ENCODE peak calls at places on chromosomes 16 and 17, in six cellular contexts. One of them, this sample, is unnamed.

GRCh38 chr16:2753523-2754020 is 1.1 kb downstream of the SRRM2 start:
- DNase-seq in fibroblast of lung: no peak
- DNase-seq in mesothelial cell of epicardium: no peak
- DNase-seq in IMR-90: no peak
- DNase-seq in lung: no peak
- DNase-seq in pancreas: no peak
- DNase-seq in this sample: no peak

GRCh38 chr17:8016632-8017424 is 14.4 kb downstream of the GUCY2D start:
- DNase-seq in lung: peak
- DNase-seq in pancreas: peak
- DNase-seq in fibroblast of lung: peak
- DNase-seq in mesothelial cell of epicardium: peak
- DNase-seq in IMR-90: no peak
- DNase-seq in this sample: no peak

GRCh38 chr17:13540546-13540945 is 61.2 kb downstream of the HS3ST3A1 start:
- DNase-seq in lung: no peak
- DNase-seq in pancreas: no peak
- DNase-seq in fibroblast of lung: no peak
- DNase-seq in mesothelial cell of epicardium: no peak
- DNase-seq in IMR-90: no peak
- DNase-seq in this sample: no peak

GRCh38 chr16:30651124-30652004 is 604 bp downstream of the PRR14 start:
- DNase-seq in pancreas: peak
- DNase-seq in lung: peak
- DNase-seq in mesothelial cell of epicardium: peak
- DNase-seq in fibroblast of lung: peak
- DNase-seq in IMR-90: peak
- DNase-seq in this sample: peak

GRCh38 chr16:1940273-1941161 is 2.5 kb downstream of the MSRB1 start:
- DNase-seq in pancreas: peak
- DNase-seq in fibroblast of lung: no peak
- DNase-seq in IMR-90: no peak
- DNase-seq in mesothelial cell of epicardium: no peak
- DNase-seq in lung: no peak
- DNase-seq in this sample: no peak

GRCh38 chr16:26050489-26050888 is 358.7 kb downstream of the HS3ST4 start:
- DNase-seq in pancreas: no peak
- DNase-seq in fibroblast of lung: no peak
- DNase-seq in mesothelial cell of epicardium: no peak
- DNase-seq in IMR-90: no peak
- DNase-seq in lung: no peak
- DNase-seq in this sample: no peak

GRCh38 chr17:81207610-81208581 is 14.9 kb downstream of the CEP131 start:
- DNase-seq in mesothelial cell of epicardium: no peak
- DNase-seq in lung: no peak
- DNase-seq in fibroblast of lung: no peak
- DNase-seq in pancreas: no peak
- DNase-seq in IMR-90: no peak
- DNase-seq in this sample: no peak

GRCh38 chr17:34645636-34646035 is 66.3 kb downstream of the TMEM132E start:
- DNase-seq in IMR-90: no peak
- DNase-seq in fibroblast of lung: no peak
- DNase-seq in pancreas: no peak
- DNase-seq in mesothelial cell of epicardium: peak
- DNase-seq in lung: no peak
- DNase-seq in this sample: no peak

GRCh38 chr16:89045881-89046280 is 47.8 kb upstream of the ACSF3 start:
- DNase-seq in pancreas: no peak
- DNase-seq in lung: no peak
- DNase-seq in fibroblast of lung: no peak
- DNase-seq in IMR-90: no peak
- DNase-seq in mesothelial cell of epicardium: no peak
- DNase-seq in this sample: no peak

GRCh38 chr17:6959700-6960099 is 36.1 kb upstream of the ALOX12 start:
- DNase-seq in pancreas: no peak
- DNase-seq in IMR-90: no peak
- DNase-seq in mesothelial cell of epicardium: no peak
- DNase-seq in lung: no peak
- DNase-seq in fibroblast of lung: no peak
- DNase-seq in this sample: no peak

GRCh38 chr16:873243-873661 is 72.7 kb upstream of the GNG13 start:
- DNase-seq in pancreas: no peak
- DNase-seq in mesothelial cell of epicardium: no peak
- DNase-seq in fibroblast of lung: no peak
- DNase-seq in IMR-90: no peak
- DNase-seq in lung: no peak
- DNase-seq in this sample: no peak

GRCh38 chr17:19672009-19672837 is 23.7 kb downstream of the ALDH3A2 start:
- DNase-seq in IMR-90: peak
- DNase-seq in pancreas: no peak
- DNase-seq in fibroblast of lung: peak
- DNase-seq in mesothelial cell of epicardium: no peak
- DNase-seq in lung: peak
- DNase-seq in this sample: no peak

GRCh38 chr17:60127068-60128064 is 22.4 kb upstream of the CA4 start:
- DNase-seq in lung: peak
- DNase-seq in IMR-90: no peak
- DNase-seq in mesothelial cell of epicardium: no peak
- DNase-seq in fibroblast of lung: no peak
- DNase-seq in pancreas: no peak
- DNase-seq in this sample: no peak

GRCh38 chr17:12620200-12620720 is 45.4 kb upstream of the MYOCD start:
- DNase-seq in pancreas: no peak
- DNase-seq in mesothelial cell of epicardium: no peak
- DNase-seq in IMR-90: peak
- DNase-seq in fibroblast of lung: peak
- DNase-seq in lung: no peak
- DNase-seq in this sample: no peak

GRCh38 chr17:57861737-57862409 is 12.0 kb upstream of the MRPS23 start:
- DNase-seq in fibroblast of lung: peak
- DNase-seq in lung: peak
- DNase-seq in IMR-90: no peak
- DNase-seq in mesothelial cell of epicardium: no peak
- DNase-seq in pancreas: peak
- DNase-seq in this sample: peak

GRCh38 chr17:79317916-79318315 is 243.3 kb downstream of the ENGASE start:
- DNase-seq in fibroblast of lung: no peak
- DNase-seq in IMR-90: no peak
- DNase-seq in lung: no peak
- DNase-seq in mesothelial cell of epicardium: no peak
- DNase-seq in pancreas: no peak
- DNase-seq in this sample: no peak

GRCh38 chr17:73151888-73152633 is 12.7 kb upstream of the SSTR2 start:
- DNase-seq in IMR-90: no peak
- DNase-seq in fibroblast of lung: no peak
- DNase-seq in lung: no peak
- DNase-seq in mesothelial cell of epicardium: no peak
- DNase-seq in pancreas: no peak
- DNase-seq in this sample: no peak

GRCh38 chr17:55324296-55324978 is 59.7 kb downstream of the HLF start:
- DNase-seq in IMR-90: no peak
- DNase-seq in fibroblast of lung: no peak
- DNase-seq in mesothelial cell of epicardium: no peak
- DNase-seq in lung: no peak
- DNase-seq in pancreas: no peak
- DNase-seq in this sample: no peak

GRCh38 chr16:55605756-55606155 is 39.3 kb downstream of the CAPNS2 start:
- DNase-seq in lung: no peak
- DNase-seq in fibroblast of lung: no peak
- DNase-seq in mesothelial cell of epicardium: no peak
- DNase-seq in IMR-90: no peak
- DNase-seq in pancreas: no peak
- DNase-seq in this sample: no peak

GRCh38 chr17:64779344-64780095 is 117.4 kb upstream of the SMURF2 start:
- DNase-seq in mesothelial cell of epicardium: no peak
- DNase-seq in pancreas: no peak
- DNase-seq in IMR-90: no peak
- DNase-seq in lung: no peak
- DNase-seq in fibroblast of lung: no peak
- DNase-seq in this sample: no peak

GRCh38 chr17:27242951-27243350 is 51.0 kb upstream of the WSB1 start:
- DNase-seq in mesothelial cell of epicardium: no peak
- DNase-seq in lung: no peak
- DNase-seq in IMR-90: no peak
- DNase-seq in pancreas: no peak
- DNase-seq in fibroblast of lung: no peak
- DNase-seq in this sample: no peak

GRCh38 chr16:68355447-68356248 is 44.8 kb downstream of the PRMT7 start:
- DNase-seq in IMR-90: no peak
- DNase-seq in pancreas: no peak
- DNase-seq in mesothelial cell of epicardium: no peak
- DNase-seq in fibroblast of lung: no peak
- DNase-seq in lung: no peak
- DNase-seq in this sample: no peak

GRCh38 chr16:9053006-9053601 is 38.3 kb upstream of the HAPSTR1 start:
- DNase-seq in mesothelial cell of epicardium: peak
- DNase-seq in fibroblast of lung: peak
- DNase-seq in IMR-90: peak
- DNase-seq in pancreas: peak
- DNase-seq in lung: peak
- DNase-seq in this sample: no peak

GRCh38 chr16:28140788-28141618 is 70.8 kb downstream of the XPO6 start:
- DNase-seq in fibroblast of lung: no peak
- DNase-seq in mesothelial cell of epicardium: no peak
- DNase-seq in lung: peak
- DNase-seq in pancreas: no peak
- DNase-seq in IMR-90: no peak
- DNase-seq in this sample: no peak

GRCh38 chr16:29156511-29156910 is 171.7 kb downstream of the LAT start:
- DNase-seq in pancreas: no peak
- DNase-seq in mesothelial cell of epicardium: no peak
- DNase-seq in lung: no peak
- DNase-seq in fibroblast of lung: no peak
- DNase-seq in IMR-90: no peak
- DNase-seq in this sample: no peak

GRCh38 chr16:23508589-23509440 is 1.5 kb downstream of the GGA2 start:
- DNase-seq in pancreas: no peak
- DNase-seq in lung: no peak
- DNase-seq in mesothelial cell of epicardium: peak
- DNase-seq in IMR-90: no peak
- DNase-seq in fibroblast of lung: peak
- DNase-seq in this sample: no peak

GRCh38 chr16:55912022-55912421 is 36.8 kb upstream of the CES5A start:
- DNase-seq in lung: no peak
- DNase-seq in IMR-90: no peak
- DNase-seq in mesothelial cell of epicardium: no peak
- DNase-seq in pancreas: no peak
- DNase-seq in fibroblast of lung: no peak
- DNase-seq in this sample: no peak

GRCh38 chr16:74743668-74744299 is 30.8 kb downstream of the FA2H start:
- DNase-seq in fibroblast of lung: peak
- DNase-seq in lung: peak
- DNase-seq in mesothelial cell of epicardium: no peak
- DNase-seq in pancreas: peak
- DNase-seq in IMR-90: peak
- DNase-seq in this sample: no peak

GRCh38 chr17:2962729-2963128 is 100.7 kb downstream of the OR1D5 start:
- DNase-seq in pancreas: no peak
- DNase-seq in fibroblast of lung: no peak
- DNase-seq in lung: no peak
- DNase-seq in IMR-90: no peak
- DNase-seq in mesothelial cell of epicardium: no peak
- DNase-seq in this sample: no peak

GRCh38 chr16:4505356-4506153 is 29.4 kb downstream of the HMOX2 start:
- DNase-seq in lung: peak
- DNase-seq in mesothelial cell of epicardium: no peak
- DNase-seq in IMR-90: no peak
- DNase-seq in pancreas: no peak
- DNase-seq in fibroblast of lung: no peak
- DNase-seq in this sample: no peak

GRCh38 chr16:16143038-16143763 is 80.1 kb downstream of the ABCC6 start:
- DNase-seq in pancreas: no peak
- DNase-seq in mesothelial cell of epicardium: no peak
- DNase-seq in lung: no peak
- DNase-seq in IMR-90: no peak
- DNase-seq in fibroblast of lung: no peak
- DNase-seq in this sample: no peak
- TF ChIP-seq CTCF in pancreas: no peak
- TF ChIP-seq CTCF in mesothelial cell of epicardium: no peak
- TF ChIP-seq CTCF in lung: no peak
- TF ChIP-seq CTCF in IMR-90: peak
- TF ChIP-seq CTCF in fibroblast of lung: peak
- TF ChIP-seq CTCF in this sample: peak

DNA sequence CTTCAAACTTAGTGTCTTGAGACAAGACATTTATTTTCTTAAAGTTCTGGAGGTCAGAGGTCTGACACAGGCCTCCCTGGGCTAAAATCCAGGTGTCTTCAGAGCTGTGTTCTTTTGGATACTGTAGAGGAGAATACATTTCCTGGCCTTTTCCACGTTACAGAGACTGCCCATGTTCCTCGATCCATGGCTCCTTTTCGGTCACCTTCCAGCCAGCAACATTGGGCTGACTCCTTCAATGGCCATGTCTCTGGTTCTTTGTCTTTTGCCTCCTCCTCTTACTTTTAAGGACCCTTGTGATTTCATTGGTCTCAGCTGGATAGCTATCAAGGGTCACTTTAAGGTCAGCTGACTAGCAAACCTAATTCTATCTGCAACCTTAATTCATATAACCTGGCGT is 212.4 kb downstream of the WWOX start:
- DNase-seq in fibroblast of lung: no peak
- DNase-seq in pancreas: no peak
- DNase-seq in mesothelial cell of epicardium: no peak
- DNase-seq in IMR-90: no peak
- DNase-seq in lung: no peak
- DNase-seq in this sample: no peak
- TF ChIP-seq CTCF in fibroblast of lung: no peak
- TF ChIP-seq CTCF in pancreas: no peak
- TF ChIP-seq CTCF in mesothelial cell of epicardium: no peak
- TF ChIP-seq CTCF in IMR-90: no peak
- TF ChIP-seq CTCF in lung: no peak
- TF ChIP-seq CTCF in this sample: no peak

GRCh38 chr17:17462048-17462824 is 14.6 kb upstream of the MED9 start:
- DNase-seq in IMR-90: peak
- DNase-seq in mesothelial cell of epicardium: no peak
- DNase-seq in fibroblast of lung: no peak
- DNase-seq in pancreas: no peak
- DNase-seq in lung: no peak
- DNase-seq in this sample: no peak
- TF ChIP-seq CTCF in IMR-90: no peak
- TF ChIP-seq CTCF in mesothelial cell of epicardium: no peak
- TF ChIP-seq CTCF in fibroblast of lung: no peak
- TF ChIP-seq CTCF in pancreas: no peak
- TF ChIP-seq CTCF in lung: no peak
- TF ChIP-seq CTCF in this sample: no peak

GRCh38 chr17:48153711-48154642 is 46.4 kb downstream of the SNX11 start:
- DNase-seq in IMR-90: peak
- DNase-seq in mesothelial cell of epicardium: peak
- DNase-seq in fibroblast of lung: peak
- DNase-seq in lung: no peak
- DNase-seq in pancreas: peak
- DNase-seq in this sample: no peak
- TF ChIP-seq CTCF in IMR-90: peak
- TF ChIP-seq CTCF in mesothelial cell of epicardium: no peak
- TF ChIP-seq CTCF in fibroblast of lung: peak
- TF ChIP-seq CTCF in lung: no peak
- TF ChIP-seq CTCF in pancreas: peak
- TF ChIP-seq CTCF in this sample: peak

GRCh38 chr16:85227924-85228462 is 115.7 kb upstream of the CIBAR2 start:
- DNase-seq in IMR-90: peak
- DNase-seq in pancreas: no peak
- DNase-seq in mesothelial cell of epicardium: peak
- DNase-seq in fibroblast of lung: peak
- DNase-seq in lung: no peak
- DNase-seq in this sample: no peak
- TF ChIP-seq CTCF in IMR-90: peak
- TF ChIP-seq CTCF in pancreas: no peak
- TF ChIP-seq CTCF in mesothelial cell of epicardium: no peak
- TF ChIP-seq CTCF in fibroblast of lung: peak
- TF ChIP-seq CTCF in lung: no peak
- TF ChIP-seq CTCF in this sample: no peak